ENCODE peak calls at places on chromosomes 16 and 17, in five cellular contexts. One of them, this sample, is unnamed.

GRCh38 chr17:6524520-6524919 is 31.8 kb downstream of the PITPNM3 start:
- DNase-seq in SK-N-SH: no peak
- DNase-seq in glutamatergic neuron: no peak
- DNase-seq in OCI-LY7: no peak
- DNase-seq in thoracic aorta: no peak
- DNase-seq in this sample: no peak

GRCh38 chr17:60601443-60602384 is 1.7 kb downstream of the PPM1D start:
- DNase-seq in SK-N-SH: peak; percentile 79
- DNase-seq in glutamatergic neuron: peak; percentile 58
- DNase-seq in OCI-LY7: peak; percentile 77
- DNase-seq in thoracic aorta: no peak
- DNase-seq in this sample: no peak

GRCh38 chr17:48181653-48182052 is 74.1 kb downstream of the SNX11 start:
- DNase-seq in SK-N-SH: no peak
- DNase-seq in glutamatergic neuron: no peak
- DNase-seq in OCI-LY7: no peak
- DNase-seq in thoracic aorta: no peak
- DNase-seq in this sample: no peak

GRCh38 chr17:79803997-79804855 is 7.3 kb upstream of the CBX8 start:
- DNase-seq in SK-N-SH: peak; percentile 45
- DNase-seq in glutamatergic neuron: peak; percentile 42
- DNase-seq in OCI-LY7: peak; percentile 66
- DNase-seq in thoracic aorta: no peak
- DNase-seq in this sample: no peak

GRCh38 chr17:42296012-42296411 is 7.7 kb downstream of the STAT5A start:
- DNase-seq in SK-N-SH: no peak
- DNase-seq in glutamatergic neuron: no peak
- DNase-seq in OCI-LY7: no peak
- DNase-seq in thoracic aorta: no peak
- DNase-seq in this sample: no peak

GRCh38 chr17:40112191-40112590 is 9.6 kb upstream of the MSL1 start:
- DNase-seq in SK-N-SH: no peak
- DNase-seq in glutamatergic neuron: no peak
- DNase-seq in OCI-LY7: no peak
- DNase-seq in thoracic aorta: no peak
- DNase-seq in this sample: no peak

GRCh38 chr17:8314797-8315739 is 5.0 kb downstream of the ARHGEF15 start:
- DNase-seq in SK-N-SH: peak; percentile 58
- DNase-seq in glutamatergic neuron: no peak
- DNase-seq in OCI-LY7: no peak
- DNase-seq in thoracic aorta: no peak
- DNase-seq in this sample: no peak

GRCh38 chr17:68600123-68600880 is 865 bp downstream of the FAM20A start:
- DNase-seq in SK-N-SH: peak; percentile 78
- DNase-seq in glutamatergic neuron: peak; percentile 62
- DNase-seq in OCI-LY7: no peak
- DNase-seq in thoracic aorta: no peak
- DNase-seq in this sample: no peak

GRCh38 chr17:73401911-73402310 is 90.1 kb upstream of the CDC42EP4 start:
- DNase-seq in SK-N-SH: peak; percentile 67
- DNase-seq in glutamatergic neuron: peak; percentile 71
- DNase-seq in OCI-LY7: no peak
- DNase-seq in thoracic aorta: no peak
- DNase-seq in this sample: no peak

GRCh38 chr16:46883353-46883689 is 841 bp upstream of the GPT2 start:
- DNase-seq in SK-N-SH: no peak
- DNase-seq in glutamatergic neuron: no peak
- DNase-seq in OCI-LY7: no peak
- DNase-seq in thoracic aorta: no peak
- DNase-seq in this sample: no peak

GRCh38 chr16:67966549-67967182 is 1.8 kb downstream of the SLC12A4 start:
- DNase-seq in SK-N-SH: no peak
- DNase-seq in glutamatergic neuron: no peak
- DNase-seq in OCI-LY7: no peak
- DNase-seq in thoracic aorta: no peak
- DNase-seq in this sample: no peak

GRCh38 chr16:27408012-27408601 is 6.1 kb downstream of the IL21R start:
- DNase-seq in SK-N-SH: no peak
- DNase-seq in glutamatergic neuron: no peak
- DNase-seq in OCI-LY7: peak; percentile 42
- DNase-seq in thoracic aorta: no peak
- DNase-seq in this sample: no peak

GRCh38 chr17:60443713-60444112 is 21.4 kb downstream of the CHCT1 start:
- DNase-seq in SK-N-SH: no peak
- DNase-seq in glutamatergic neuron: no peak
- DNase-seq in OCI-LY7: no peak
- DNase-seq in thoracic aorta: no peak
- DNase-seq in this sample: no peak

GRCh38 chr16:87412371-87412995 is 20.3 kb downstream of the MAP1LC3B start:
- DNase-seq in SK-N-SH: no peak
- DNase-seq in glutamatergic neuron: no peak
- DNase-seq in OCI-LY7: no peak
- DNase-seq in thoracic aorta: no peak
- DNase-seq in this sample: no peak

GRCh38 chr17:1905190-1905919 is 75.5 kb downstream of the RPA1 start:
- DNase-seq in SK-N-SH: peak; percentile 54
- DNase-seq in glutamatergic neuron: no peak
- DNase-seq in OCI-LY7: peak; percentile 58
- DNase-seq in thoracic aorta: no peak
- DNase-seq in this sample: no peak

GRCh38 chr17:17748179-17748578 is 66.9 kb downstream of the RAI1 start:
- DNase-seq in SK-N-SH: no peak
- DNase-seq in glutamatergic neuron: no peak
- DNase-seq in OCI-LY7: no peak
- DNase-seq in thoracic aorta: no peak
- DNase-seq in this sample: no peak
- TF ChIP-seq CTCF in SK-N-SH: peak; percentile 33
- TF ChIP-seq CTCF in glutamatergic neuron: peak; percentile 40
- TF ChIP-seq CTCF in OCI-LY7: peak; percentile 62
- TF ChIP-seq CTCF in thoracic aorta: no peak
- TF ChIP-seq CTCF in this sample: no peak

DNA sequence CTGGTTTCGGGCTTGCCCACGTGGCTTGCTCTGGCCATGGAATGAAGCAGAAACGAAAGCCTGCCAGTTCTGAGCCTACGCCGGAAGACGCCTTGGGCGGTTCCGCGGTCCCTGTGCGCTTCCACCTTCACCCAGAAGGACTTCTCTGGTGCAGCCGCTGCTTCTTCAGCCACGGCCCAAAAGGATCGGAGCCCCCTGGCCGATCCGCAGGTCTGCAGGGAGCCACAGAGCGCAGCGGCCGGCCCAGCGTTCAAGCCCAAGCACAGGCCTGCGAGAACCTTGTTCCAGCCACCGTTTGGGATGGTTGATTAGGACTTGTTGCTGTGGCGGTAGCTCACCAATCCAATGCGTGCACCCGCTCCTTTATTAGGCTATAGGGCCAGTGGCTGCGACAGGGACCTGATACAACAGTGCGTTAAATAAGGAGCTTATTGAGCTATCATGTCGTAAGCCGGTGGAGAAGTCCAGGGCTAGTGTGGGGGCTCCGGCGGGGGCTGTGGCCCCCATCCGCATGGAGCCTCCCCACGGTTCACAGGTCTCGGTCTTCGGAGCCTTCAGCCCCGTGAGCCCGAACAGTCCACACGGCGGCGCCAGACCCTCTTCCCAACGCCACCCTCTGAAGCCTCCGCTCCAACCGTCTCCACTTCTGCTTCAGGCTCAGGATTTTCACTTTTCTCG is 10.2 kb upstream of the MPP2 start:
- DNase-seq in SK-N-SH: no peak
- DNase-seq in glutamatergic neuron: peak; percentile 63
- DNase-seq in OCI-LY7: no peak
- DNase-seq in thoracic aorta: no peak
- DNase-seq in this sample: no peak
- TF ChIP-seq CTCF in SK-N-SH: no peak
- TF ChIP-seq CTCF in glutamatergic neuron: peak; percentile 44
- TF ChIP-seq CTCF in OCI-LY7: peak; percentile 23
- TF ChIP-seq CTCF in thoracic aorta: peak; percentile 57
- TF ChIP-seq CTCF in this sample: no peak

GRCh38 chr16:17213025-17213424 is 257.7 kb downstream of the XYLT1 start:
- DNase-seq in SK-N-SH: no peak
- DNase-seq in glutamatergic neuron: no peak
- DNase-seq in OCI-LY7: no peak
- DNase-seq in thoracic aorta: no peak
- DNase-seq in this sample: no peak

GRCh38 chr16:17211797-17212196 is 259.0 kb downstream of the XYLT1 start:
- DNase-seq in SK-N-SH: peak; percentile 21
- DNase-seq in glutamatergic neuron: peak; percentile 32
- DNase-seq in OCI-LY7: peak; percentile 77
- DNase-seq in thoracic aorta: no peak
- DNase-seq in this sample: no peak

GRCh38 chr16:17213974-17214373 is 256.8 kb downstream of the XYLT1 start:
- DNase-seq in SK-N-SH: no peak
- DNase-seq in glutamatergic neuron: no peak
- DNase-seq in OCI-LY7: no peak
- DNase-seq in thoracic aorta: no peak
- DNase-seq in this sample: no peak

GRCh38 chr16:17215306-17215705 is 255.5 kb downstream of the XYLT1 start:
- DNase-seq in SK-N-SH: no peak
- DNase-seq in glutamatergic neuron: no peak
- DNase-seq in OCI-LY7: no peak
- DNase-seq in thoracic aorta: no peak
- DNase-seq in this sample: no peak
- TF ChIP-seq CTCF in SK-N-SH: no peak
- TF ChIP-seq CTCF in glutamatergic neuron: no peak
- TF ChIP-seq CTCF in OCI-LY7: no peak
- TF ChIP-seq CTCF in thoracic aorta: no peak
- TF ChIP-seq CTCF in this sample: no peak

GRCh38 chr16:11089504-11090124 is 145.2 kb downstream of the CLEC16A start:
- DNase-seq in SK-N-SH: no peak
- DNase-seq in glutamatergic neuron: no peak
- DNase-seq in OCI-LY7: no peak
- DNase-seq in thoracic aorta: no peak
- DNase-seq in this sample: no peak
- TF ChIP-seq CTCF in SK-N-SH: no peak
- TF ChIP-seq CTCF in glutamatergic neuron: no peak
- TF ChIP-seq CTCF in OCI-LY7: no peak
- TF ChIP-seq CTCF in thoracic aorta: no peak
- TF ChIP-seq CTCF in this sample: no peak

DNA sequence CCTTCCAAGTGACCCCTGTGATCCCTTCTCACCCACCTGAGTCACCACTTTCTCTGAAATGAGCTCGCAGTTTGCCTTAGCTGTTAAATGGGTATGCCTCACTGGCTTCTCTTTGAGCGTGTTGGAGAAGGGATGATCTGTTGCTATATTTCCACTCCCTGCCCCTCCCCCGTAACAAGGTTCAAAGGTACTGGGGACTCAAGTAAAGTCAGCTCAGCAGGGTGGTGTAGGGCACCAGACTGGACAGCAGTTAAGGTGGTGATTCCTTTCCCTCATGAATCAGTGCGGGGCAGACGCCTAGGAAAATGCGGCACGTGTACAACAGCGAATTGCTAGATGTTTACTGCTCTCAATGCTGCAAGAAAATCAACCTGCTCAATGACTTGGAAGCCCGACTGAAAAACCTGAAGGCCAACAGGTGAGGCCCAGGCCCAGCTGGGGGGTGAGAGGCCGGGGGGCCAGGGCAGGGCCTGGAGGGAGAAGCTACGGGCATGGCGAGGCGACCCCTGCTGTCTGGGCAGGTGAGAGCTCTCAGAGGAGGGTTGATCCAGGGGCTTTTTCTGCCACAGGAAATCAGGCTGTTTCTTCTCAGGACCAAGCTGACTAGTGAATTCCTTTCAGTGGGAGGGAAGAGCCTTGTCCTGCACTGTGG is 130.3 kb downstream of the RAB11FIP4 start:
- DNase-seq in SK-N-SH: no peak
- DNase-seq in glutamatergic neuron: peak; percentile 4
- DNase-seq in OCI-LY7: no peak
- DNase-seq in thoracic aorta: no peak
- DNase-seq in this sample: no peak
- TF ChIP-seq CTCF in SK-N-SH: no peak
- TF ChIP-seq CTCF in glutamatergic neuron: no peak
- TF ChIP-seq CTCF in OCI-LY7: peak; percentile 25
- TF ChIP-seq CTCF in thoracic aorta: no peak
- TF ChIP-seq CTCF in this sample: no peak